ENCODE peak calls at places on chromosomes 13 and 19, in five cellular contexts. N is AG04450, X is bronchial epithelial cell, R is kidney epithelial cell, Q is upper lobe of left lung. J is an unnamed sample.

GRCh38 chr13:30906411-30906990 is 430 bp downstream of the MEDAG start:
- DNase-seq in N (no peak), X (no peak), R (no peak), Q (peak), J (no peak)

GRCh38 chr19:2624537-2625091 is 77.9 kb downstream of the GNG7 start:
- DNase-seq in N (no peak), X (no peak), R (no peak), Q (peak), J (no peak)

GRCh38 chr13:38093425-38093824 is 223.9 kb upstream of the TRPC4 start:
- DNase-seq in N (no peak), X (no peak), R (no peak), Q (no peak), J (no peak)

GRCh38 chr13:23411220-23411619 is 22.3 kb downstream of the SACS start:
- DNase-seq in N (no peak), X (no peak), R (no peak), Q (no peak), J (no peak)

GRCh38 chr19:53961523-53962345 is 1.0 kb upstream of the CACNG8 start:
- DNase-seq in N (no peak), X (no peak), R (no peak), Q (peak), J (no peak)

GRCh38 chr13:99258946-99259345 is 767 bp upstream of the GPR18 start:
- DNase-seq in N (no peak), X (no peak), R (no peak), Q (no peak), J (no peak)

GRCh38 chr19:47225746-47226425 is 5.1 kb downstream of the BBC3 start:
- DNase-seq in N (peak), X (peak), R (no peak), Q (peak), J (peak)

GRCh38 chr13:50979187-50979586 is 69.6 kb downstream of the RNASEH2B start:
- DNase-seq in N (no peak), X (no peak), R (no peak), Q (no peak), J (no peak)

GRCh38 chr13:28719656-28720055 is 886 bp upstream of the SLC46A3 start:
- DNase-seq in N (no peak), X (peak), R (no peak), Q (no peak), J (no peak)

GRCh38 chr19:35433448-35433847 is 14.6 kb upstream of the FFAR2 start:
- DNase-seq in N (no peak), X (no peak), R (no peak), Q (no peak), J (no peak)

GRCh38 chr13:102687520-102687919 is 7.3 kb downstream of the METTL21C start:
- DNase-seq in N (no peak), X (peak), R (no peak), Q (no peak), J (no peak)

GRCh38 chr13:39554371-39554770 is 48.6 kb downstream of the LHFPL6 start:
- DNase-seq in N (no peak), X (no peak), R (no peak), Q (no peak), J (no peak)

GRCh38 chr13:50574731-50575130 is 268.8 kb downstream of the DLEU7 start:
- DNase-seq in N (no peak), X (no peak), R (no peak), Q (no peak), J (no peak)

GRCh38 chr13:33489563-33489962 is 204.0 kb upstream of the STARD13 start:
- DNase-seq in N (no peak), X (no peak), R (no peak), Q (no peak), J (no peak)

GRCh38 chr13:29081036-29081435 is 260.9 kb downstream of the MTUS2 start:
- DNase-seq in N (no peak), X (no peak), R (no peak), Q (no peak), J (no peak)

GRCh38 chr13:75931116-75931515 is 295.0 kb downstream of the LMO7 start:
- DNase-seq in N (no peak), X (no peak), R (no peak), Q (no peak), J (no peak)

GRCh38 chr19:33052352-33052972 is 12.2 kb downstream of the RHPN2 start:
- DNase-seq in N (no peak), X (peak), R (peak), Q (no peak), J (no peak)

GRCh38 chr19:22893855-22894270 is 61.8 kb downstream of the ZNF723 start:
- DNase-seq in N (no peak), X (no peak), R (no peak), Q (peak), J (no peak)

GRCh38 chr13:109844396-109844795 is 58.0 kb upstream of the IRS2 start:
- DNase-seq in N (peak), X (peak), R (no peak), Q (no peak), J (no peak)

GRCh38 chr19:24159707-24160106 is 72.7 kb downstream of the ZNF254 start:
- DNase-seq in N (no peak), X (peak), R (no peak), Q (no peak), J (no peak)

GRCh38 chr19:3316132-3316648 is 50.2 kb upstream of the NFIC start:
- DNase-seq in N (no peak), X (no peak), R (no peak), Q (no peak), J (no peak)

GRCh38 chr19:8571006-8571411 is 6.2 kb downstream of the MYO1F start:
- DNase-seq in N (no peak), X (peak), R (no peak), Q (no peak), J (no peak)

GRCh38 chr19:5240011-5240410 is 100.6 kb downstream of the PTPRS start:
- DNase-seq in N (no peak), X (no peak), R (no peak), Q (no peak), J (no peak)

GRCh38 chr19:7524523-7524922 is 2.1 kb downstream of the MCOLN1 start:
- DNase-seq in N (no peak), X (no peak), R (no peak), Q (no peak), J (no peak)

GRCh38 chr19:43572172-43572588 is 3.1 kb downstream of the XRCC1 start:
- DNase-seq in N (no peak), X (no peak), R (no peak), Q (no peak), J (no peak)

GRCh38 chr13:24033527-24034302 is 126.8 kb upstream of the SPATA13 start:
- DNase-seq in N (peak), X (no peak), R (no peak), Q (no peak), J (no peak)

GRCh38 chr19:35539314-35539713 is 6.1 kb downstream of the GAPDHS start:
- DNase-seq in N (no peak), X (no peak), R (no peak), Q (no peak), J (no peak)

GRCh38 chr13:99422556-99423220 is 78.6 kb upstream of the TM9SF2 start:
- DNase-seq in N (no peak), X (no peak), R (no peak), Q (no peak), J (no peak)

GRCh38 chr13:42022796-42023493 is 25.5 kb upstream of the DGKH start:
- DNase-seq in N (no peak), X (no peak), R (no peak), Q (no peak), J (no peak)

GRCh38 chr19:19750842-19751790 is 18.2 kb upstream of the ZNF14 start:
- DNase-seq in N (no peak), X (no peak), R (no peak), Q (peak), J (peak)

GRCh38 chr13:27592865-27593264 is 27.5 kb downstream of the LNX2 start:
- DNase-seq in N (no peak), X (no peak), R (no peak), Q (no peak), J (no peak)

GRCh38 chr19:40143612-40144011 is 47.6 kb upstream of the MAP3K10 start:
- DNase-seq in N (no peak), X (no peak), R (no peak), Q (no peak), J (no peak)

GRCh38 chr19:49631279-49631588 is 8.7 kb downstream of the RRAS start:
- DNase-seq in N (no peak), X (no peak), R (no peak), Q (no peak), J (no peak)
- TF ChIP-seq CTCF in N (no peak), X (no peak), R (no peak), Q (peak), J (no peak)

DNA sequence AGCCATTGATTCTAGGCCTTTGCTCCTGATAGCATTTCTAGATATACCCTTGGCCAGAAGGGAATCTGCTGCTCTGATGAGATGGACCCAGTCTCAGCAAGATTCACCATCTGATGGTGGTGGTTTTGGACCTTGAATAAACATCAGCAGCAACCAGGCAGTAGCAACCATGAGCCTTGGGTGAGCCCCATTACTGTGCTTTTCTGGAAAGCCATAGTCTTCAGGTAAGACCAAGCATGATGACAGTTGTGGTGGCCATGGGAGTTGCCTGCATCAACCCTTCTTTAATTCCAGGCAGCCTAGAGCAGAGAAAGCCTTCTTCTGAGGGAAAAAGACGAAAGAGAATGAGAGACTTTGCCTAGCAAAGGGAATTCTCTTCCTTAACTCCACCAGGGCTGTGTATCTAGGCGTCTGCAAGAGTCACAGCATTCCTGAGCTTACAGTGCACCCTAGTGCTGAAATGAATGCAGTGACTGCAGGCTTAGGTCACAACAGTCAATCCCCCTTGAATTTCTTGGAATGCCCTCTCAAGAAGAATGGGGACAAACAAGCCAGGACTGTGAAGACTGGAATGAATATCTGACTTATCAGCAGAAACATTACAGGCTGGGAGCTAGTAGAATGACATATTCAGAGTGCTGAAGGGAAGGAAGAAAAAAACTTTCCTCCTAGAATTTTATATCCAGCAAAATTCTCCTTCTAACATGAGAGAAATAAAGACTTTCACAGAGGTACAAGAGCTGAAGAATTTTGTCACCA is 942.4 kb upstream of the PCDH20 start:
- DNase-seq in N (peak), X (peak), R (peak), Q (no peak), J (no peak)
- TF ChIP-seq CTCF in N (peak), X (peak), R (peak), Q (no peak), J (peak)

GRCh38 chr13:19089315-19089714 is 92.3 kb downstream of the TUBA3C start:
- DNase-seq in N (no peak), X (no peak), R (no peak), Q (no peak), J (no peak)
- TF ChIP-seq CTCF in N (no peak), X (no peak), R (no peak), Q (peak), J (no peak)

GRCh38 chr19:16330811-16331690 is 6.4 kb downstream of the KLF2 start:
- DNase-seq in N (no peak), X (no peak), R (no peak), Q (no peak), J (no peak)
- TF ChIP-seq CTCF in N (no peak), X (no peak), R (no peak), Q (no peak), J (no peak)

J was measured in type B pancreatic cell.